ENCODE peak calls at places on chromosome X, in ten cellular contexts. H is PC-3, Z is brain microvascular endothelial cell, G is pancreas, J is lung, F is heart left ventricle, L is HCT116, K is cardiac muscle cell, I is heart right ventricle, S is HepG2. Q is an unnamed sample. For H3K27me3, the result is how much of the 10 kb centered on the place peaks cover.

GRCh38 chrX:65407157-65407626 is 127.4 kb downstream of the LAS1L start:
- DNase-seq in L (no peak), F (no peak), Z (no peak), S (no peak), K (peak), G (no peak), I (no peak), J (no peak), H (no peak), Q (no peak)

GRCh38 chrX:140776320-140776719 is 66.8 kb downstream of the LINC00632 start:
- DNase-seq in S (no peak), L (no peak), I (no peak), H (no peak), Z (no peak), J (no peak), K (no peak), F (no peak), G (no peak), Q (no peak)

GRCh38 chrX:30302957-30303356 is 6.2 kb downstream of the NR0B1 start:
- DNase-seq in J (no peak), L (no peak), I (peak), K (no peak), G (no peak), S (no peak), H (peak), F (peak), Z (no peak), Q (no peak)

GRCh38 chrX:108516184-108516583 is 76.5 kb downstream of the COL4A5 start:
- DNase-seq in H (no peak), J (no peak), G (no peak), Z (peak), L (no peak), F (no peak), K (peak), S (peak), I (no peak), Q (no peak)

GRCh38 chrX:150574824-150575409 is 6.5 kb downstream of the MTM1 start:
- DNase-seq in Z (no peak), G (no peak), F (no peak), K (no peak), I (no peak), J (no peak), L (no peak), H (no peak), S (no peak), Q (no peak)

GRCh38 chrX:53711446-53711845 is 24.9 kb upstream of the HUWE1 start:
- DNase-seq in F (no peak), K (no peak), G (no peak), J (no peak), I (no peak), H (peak), Z (no peak), L (no peak), S (no peak), Q (no peak)

GRCh38 chrX:122943918-122944317 is 240.2 kb upstream of the GRIA3 start:
- DNase-seq in G (no peak), L (no peak), K (no peak), I (no peak), H (peak), F (no peak), S (no peak), J (no peak), Z (peak), Q (no peak)

GRCh38 chrX:15853586-15854079 is 980 bp downstream of the AP1S2 start:
- DNase-seq in G (no peak), L (no peak), K (no peak), J (no peak), Z (no peak), H (peak), S (no peak), I (no peak), F (no peak), Q (no peak)

GRCh38 chrX:29143356-29143755 is 556.1 kb downstream of the IL1RAPL1 start:
- DNase-seq in I (no peak), H (peak), G (no peak), F (no peak), S (no peak), K (no peak), L (no peak), J (no peak), Z (peak), Q (no peak)

GRCh38 chrX:10902001-10902400 is 209.1 kb upstream of the HCCS start:
- DNase-seq in F (no peak), H (peak), I (no peak), Z (peak), K (no peak), G (no peak), L (no peak), J (no peak), S (peak), Q (no peak)

GRCh38 chrX:69503228-69503834 is 795 bp upstream of the NALF2 start:
- DNase-seq in H (no peak), L (peak), K (no peak), F (no peak), G (no peak), Z (no peak), I (no peak), S (peak), J (no peak), Q (no peak)

GRCh38 chrX:9091253-9091652 is 57.3 kb upstream of the FAM9B start:
- DNase-seq in Z (no peak), H (no peak), K (no peak), I (no peak), F (no peak), S (no peak), G (no peak), L (no peak), J (no peak), Q (no peak)

GRCh38 chrX:153728095-153728494 is 3.4 kb downstream of the ABCD1 start:
- DNase-seq in F (no peak), I (no peak), K (no peak), L (no peak), J (no peak), G (peak), Z (no peak), S (peak), H (no peak), Q (no peak)

GRCh38 chrX:153727108-153727931 is 2.7 kb downstream of the ABCD1 start:
- DNase-seq in F (peak), I (peak), J (no peak), H (peak), L (no peak), Z (no peak), K (no peak), S (peak), G (peak), Q (no peak)

GRCh38 chrX:153725832-153726285 is 1.2 kb downstream of the ABCD1 start:
- DNase-seq in J (no peak), G (no peak), K (no peak), H (peak), I (no peak), F (no peak), L (no peak), S (no peak), Z (no peak), Q (no peak)

GRCh38 chrX:153725039-153725831 is 579 bp downstream of the ABCD1 start:
- DNase-seq in F (no peak), Z (no peak), I (no peak), K (no peak), H (peak), L (no peak), G (peak), S (no peak), J (no peak), Q (no peak)

GRCh38 chrX:153726286-153727107 is 1.8 kb downstream of the ABCD1 start:
- DNase-seq in G (peak), K (peak), F (peak), H (peak), Z (no peak), S (peak), L (no peak), J (peak), I (peak), Q (no peak)
- H3K27ac ChIP-seq in G (peak), K (peak), F (peak), H (peak), Z (peak), S (peak), L (peak), J (peak), I (peak), Q (peak)

GRCh38 chrX:135520553-135521404 is at the start of gene INTS6L:
- DNase-seq in G (peak), S (no peak), J (peak), K (peak), F (peak), L (peak), Z (peak), H (peak), I (peak), Q (peak)

GRCh38 chrX:135522132-135522530 is 1.7 kb downstream of the INTS6L start:
- DNase-seq in H (no peak), Z (no peak), J (no peak), K (no peak), G (no peak), L (no peak), F (no peak), S (no peak), I (no peak), Q (no peak)

GRCh38 chrX:135520022-135520552 is 373 bp upstream of the INTS6L start:
- DNase-seq in K (peak), L (no peak), G (no peak), F (no peak), S (no peak), I (no peak), H (no peak), J (no peak), Z (peak), Q (peak)

GRCh38 chrX:135522878-135523693 is 2.6 kb downstream of the INTS6L start:
- DNase-seq in G (no peak), S (no peak), L (no peak), J (no peak), I (no peak), Z (no peak), H (no peak), K (no peak), F (no peak), Q (no peak)

DNA sequence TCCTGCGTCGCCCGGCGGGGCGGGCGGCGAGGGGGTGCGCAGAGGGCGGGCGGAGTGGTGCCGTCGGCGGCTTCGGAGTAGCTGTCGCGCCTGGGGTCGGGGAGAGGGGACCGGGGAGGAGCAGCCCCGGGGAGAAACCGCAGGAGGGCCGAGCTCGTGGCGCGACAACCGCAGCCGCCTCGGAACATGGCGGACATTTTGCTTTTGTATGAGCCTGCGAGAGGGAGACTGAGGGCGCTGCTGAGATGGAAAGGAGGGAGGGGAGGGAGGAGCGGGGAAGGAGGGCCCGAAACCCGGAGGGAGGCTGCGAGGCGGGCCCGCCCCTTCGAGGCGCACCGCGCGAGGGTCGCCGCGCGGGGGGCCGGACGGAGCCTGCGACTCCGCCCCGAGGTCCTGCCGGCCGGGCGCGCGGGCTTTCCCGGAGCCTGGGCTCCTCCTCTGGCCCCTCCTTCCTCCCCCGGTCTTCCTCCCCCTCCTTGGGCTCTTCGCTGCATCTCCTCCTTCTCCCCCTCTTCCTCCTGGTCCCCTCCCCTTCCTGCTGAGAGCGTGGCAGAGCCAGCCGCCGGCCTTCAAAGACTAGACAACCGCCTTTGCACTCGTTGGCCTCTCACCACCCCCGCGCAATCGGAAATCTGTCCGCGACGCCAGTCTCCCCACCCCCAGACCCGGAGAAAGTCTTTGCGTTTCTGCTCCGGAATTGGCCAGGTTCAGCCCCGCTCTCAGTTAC is 1.1 kb downstream of the INTS6L start:
- DNase-seq in K (peak), L (peak), F (peak), S (no peak), J (peak), G (peak), Z (peak), H (peak), I (peak), Q (peak)
- H3K27me3 ChIP-seq in K (under half), L (under half), F (under half), S (under half), J (under half), G (under half), Z (under half), H (under half), I (under half), Q (under half)

GRCh38 chrX:131801911-131802310 is 221.2 kb upstream of the STK26 start:
- DNase-seq in I (no peak), G (no peak), K (no peak), S (no peak), L (no peak), F (no peak), Z (no peak), H (no peak), J (no peak), Q (no peak)

GRCh38 chrX:131801066-131801465 is 222.0 kb upstream of the STK26 start:
- DNase-seq in H (no peak), G (no peak), F (no peak), S (no peak), L (no peak), J (no peak), Z (no peak), K (no peak), I (no peak), Q (no peak)

GRCh38 chrX:131802836-131803626 is 220.1 kb upstream of the STK26 start:
- DNase-seq in G (peak), L (no peak), I (peak), S (no peak), J (peak), F (peak), H (peak), K (no peak), Z (no peak), Q (no peak)
- TF ChIP-seq CTCF in G (no peak), L (no peak), I (peak), S (peak), J (peak), F (peak), H (peak), K (no peak), Z (peak), Q (no peak)

GRCh38 chrX:110310000-110310790 is 7.7 kb downstream of the AMMECR1 start:
- DNase-seq in I (no peak), H (peak), G (no peak), F (no peak), K (peak), S (no peak), Z (no peak), J (no peak), L (no peak), Q (no peak)

GRCh38 chrX:110316351-110317078 is 1.4 kb downstream of the AMMECR1 start:
- DNase-seq in S (no peak), H (no peak), J (no peak), G (no peak), L (no peak), F (no peak), I (no peak), K (peak), Z (no peak), Q (no peak)

GRCh38 chrX:110315541-110315940 is 2.3 kb downstream of the AMMECR1 start:
- DNase-seq in Z (no peak), I (no peak), H (no peak), G (no peak), K (no peak), F (no peak), S (no peak), L (no peak), J (no peak), Q (no peak)

GRCh38 chrX:110311437-110312230 is 6.3 kb downstream of the AMMECR1 start:
- DNase-seq in F (no peak), S (no peak), I (no peak), Z (no peak), L (no peak), K (no peak), H (no peak), G (no peak), J (no peak), Q (no peak)

DNA sequence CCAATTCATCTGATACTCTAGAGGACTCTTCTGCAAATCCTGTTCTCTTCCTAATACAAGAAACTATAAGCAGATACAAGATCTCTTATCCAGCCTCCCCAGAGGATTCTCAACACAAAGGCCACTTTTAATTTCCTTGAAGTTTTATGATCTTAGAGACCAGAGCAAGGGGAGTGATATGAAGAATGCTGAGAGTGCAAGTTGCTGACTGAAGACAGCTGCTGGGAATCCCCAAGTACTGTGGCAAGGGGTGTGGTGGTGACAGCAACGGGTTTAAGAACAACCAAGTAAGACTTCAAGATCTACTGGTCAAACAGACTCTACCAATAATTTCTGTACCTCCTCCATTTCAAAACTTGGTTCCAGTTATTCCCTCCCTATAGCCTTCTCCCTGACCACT is 7.0 kb downstream of the AMMECR1 start:
- DNase-seq in S (no peak), I (no peak), K (no peak), L (no peak), H (no peak), J (no peak), Z (no peak), G (no peak), F (no peak), Q (no peak)
- H3K27ac ChIP-seq in S (no peak), I (no peak), K (no peak), L (no peak), H (no peak), J (no peak), Z (no peak), G (no peak), F (no peak), Q (no peak)

GRCh38 chrX:12647230-12647629 is 144.0 kb upstream of the PRPS2 start:
- DNase-seq in S (no peak), L (no peak), I (no peak), F (no peak), K (no peak), G (no peak), Z (no peak), J (no peak), H (no peak), Q (no peak)
- H3K27me3 ChIP-seq in S (under half), L (under half), I (under half), F (under half), K (under half), G (under half), Z (under half), J (under half), H (under half), Q (under half)

Q was measured in AG04450.